ENCODE peak calls at places on chromosomes 3 and 15, in seven cellular contexts. One of them, this sample, is unnamed.

GRCh38 chr15:66838671-66839239 is 136.7 kb downstream of the SMAD6 start:
- DNase-seq in HepG2: peak
- DNase-seq in keratinocyte: no peak
- DNase-seq in body of pancreas: no peak
- DNase-seq in AG04450: no peak
- DNase-seq in cardiac fibroblast: peak
- DNase-seq in coronary artery: no peak
- DNase-seq in this sample: no peak

GRCh38 chr15:29156521-29156920 is 113.1 kb downstream of the NSMCE3 start:
- DNase-seq in HepG2: no peak
- DNase-seq in keratinocyte: no peak
- DNase-seq in body of pancreas: no peak
- DNase-seq in AG04450: no peak
- DNase-seq in cardiac fibroblast: no peak
- DNase-seq in coronary artery: no peak
- DNase-seq in this sample: no peak

GRCh38 chr3:118781879-118782278 is 252.8 kb downstream of the IGSF11 start:
- DNase-seq in HepG2: no peak
- DNase-seq in keratinocyte: no peak
- DNase-seq in body of pancreas: no peak
- DNase-seq in AG04450: no peak
- DNase-seq in cardiac fibroblast: no peak
- DNase-seq in coronary artery: no peak
- DNase-seq in this sample: no peak

GRCh38 chr15:62807539-62808130 is 234.9 kb upstream of the TPM1 start:
- DNase-seq in HepG2: no peak
- DNase-seq in keratinocyte: no peak
- DNase-seq in body of pancreas: no peak
- DNase-seq in AG04450: no peak
- DNase-seq in cardiac fibroblast: no peak
- DNase-seq in coronary artery: no peak
- DNase-seq in this sample: no peak

GRCh38 chr3:67655364-67656121 is 1.1 kb upstream of the SUCLG2 start:
- DNase-seq in HepG2: peak
- DNase-seq in keratinocyte: no peak
- DNase-seq in body of pancreas: peak
- DNase-seq in AG04450: no peak
- DNase-seq in cardiac fibroblast: no peak
- DNase-seq in coronary artery: no peak
- DNase-seq in this sample: no peak

GRCh38 chr15:36612063-36612788 is 32.8 kb downstream of the CDIN1 start:
- DNase-seq in HepG2: no peak
- DNase-seq in keratinocyte: peak
- DNase-seq in body of pancreas: no peak
- DNase-seq in AG04450: peak
- DNase-seq in cardiac fibroblast: peak
- DNase-seq in coronary artery: no peak
- DNase-seq in this sample: no peak

GRCh38 chr15:67296684-67297083 is 42.1 kb downstream of the IQCH start:
- DNase-seq in HepG2: no peak
- DNase-seq in keratinocyte: no peak
- DNase-seq in body of pancreas: no peak
- DNase-seq in AG04450: no peak
- DNase-seq in cardiac fibroblast: no peak
- DNase-seq in coronary artery: no peak
- DNase-seq in this sample: no peak

GRCh38 chr3:105827959-105828358 is 40.9 kb downstream of the CBLB start:
- DNase-seq in HepG2: peak
- DNase-seq in keratinocyte: peak
- DNase-seq in body of pancreas: no peak
- DNase-seq in AG04450: peak
- DNase-seq in cardiac fibroblast: peak
- DNase-seq in coronary artery: no peak
- DNase-seq in this sample: peak

GRCh38 chr3:3191675-3192480 is 12.4 kb upstream of the CRBN start:
- DNase-seq in HepG2: no peak
- DNase-seq in keratinocyte: no peak
- DNase-seq in body of pancreas: no peak
- DNase-seq in AG04450: no peak
- DNase-seq in cardiac fibroblast: peak
- DNase-seq in coronary artery: no peak
- DNase-seq in this sample: no peak

GRCh38 chr3:174035317-174035886 is 637.9 kb downstream of the NLGN1 start:
- DNase-seq in HepG2: no peak
- DNase-seq in keratinocyte: no peak
- DNase-seq in body of pancreas: no peak
- DNase-seq in AG04450: no peak
- DNase-seq in cardiac fibroblast: peak
- DNase-seq in coronary artery: no peak
- DNase-seq in this sample: peak

GRCh38 chr15:51889486-51889885 is 60.0 kb downstream of the TMOD3 start:
- DNase-seq in HepG2: no peak
- DNase-seq in keratinocyte: no peak
- DNase-seq in body of pancreas: no peak
- DNase-seq in AG04450: no peak
- DNase-seq in cardiac fibroblast: no peak
- DNase-seq in coronary artery: no peak
- DNase-seq in this sample: no peak

GRCh38 chr15:26972636-26973035 is 1.7 kb downstream of the GABRG3 start:
- DNase-seq in HepG2: no peak
- DNase-seq in keratinocyte: no peak
- DNase-seq in body of pancreas: no peak
- DNase-seq in AG04450: no peak
- DNase-seq in cardiac fibroblast: no peak
- DNase-seq in coronary artery: no peak
- DNase-seq in this sample: no peak

GRCh38 chr3:25119682-25120081 is 308.4 kb upstream of the RARB start:
- DNase-seq in HepG2: no peak
- DNase-seq in keratinocyte: no peak
- DNase-seq in body of pancreas: no peak
- DNase-seq in AG04450: no peak
- DNase-seq in cardiac fibroblast: no peak
- DNase-seq in coronary artery: no peak
- DNase-seq in this sample: no peak

GRCh38 chr15:44427756-44428724 is 611 bp downstream of the CTDSPL2 start:
- DNase-seq in HepG2: peak
- DNase-seq in keratinocyte: peak
- DNase-seq in body of pancreas: no peak
- DNase-seq in AG04450: no peak
- DNase-seq in cardiac fibroblast: peak
- DNase-seq in coronary artery: no peak
- DNase-seq in this sample: peak

GRCh38 chr3:38454179-38454883 is 641 bp downstream of the ACVR2B start:
- DNase-seq in HepG2: no peak
- DNase-seq in keratinocyte: no peak
- DNase-seq in body of pancreas: peak
- DNase-seq in AG04450: no peak
- DNase-seq in cardiac fibroblast: no peak
- DNase-seq in coronary artery: no peak
- DNase-seq in this sample: no peak

GRCh38 chr3:191376742-191377141 is 46.4 kb upstream of the UTS2B start:
- DNase-seq in HepG2: no peak
- DNase-seq in keratinocyte: no peak
- DNase-seq in body of pancreas: no peak
- DNase-seq in AG04450: no peak
- DNase-seq in cardiac fibroblast: peak
- DNase-seq in coronary artery: no peak
- DNase-seq in this sample: peak

GRCh38 chr15:34796847-34797246 is 1.5 kb upstream of the ACTC1 start:
- DNase-seq in HepG2: no peak
- DNase-seq in keratinocyte: no peak
- DNase-seq in body of pancreas: no peak
- DNase-seq in AG04450: no peak
- DNase-seq in cardiac fibroblast: no peak
- DNase-seq in coronary artery: no peak
- DNase-seq in this sample: no peak

GRCh38 chr3:111735271-111735758 is 123.8 kb upstream of the PHLDB2 start:
- DNase-seq in HepG2: peak
- DNase-seq in keratinocyte: peak
- DNase-seq in body of pancreas: peak
- DNase-seq in AG04450: no peak
- DNase-seq in cardiac fibroblast: peak
- DNase-seq in coronary artery: no peak
- DNase-seq in this sample: peak

GRCh38 chr3:123048480-123049237 is 18.2 kb upstream of the PDIA5 start:
- DNase-seq in HepG2: no peak
- DNase-seq in keratinocyte: no peak
- DNase-seq in body of pancreas: no peak
- DNase-seq in AG04450: no peak
- DNase-seq in cardiac fibroblast: no peak
- DNase-seq in coronary artery: no peak
- DNase-seq in this sample: no peak

DNA sequence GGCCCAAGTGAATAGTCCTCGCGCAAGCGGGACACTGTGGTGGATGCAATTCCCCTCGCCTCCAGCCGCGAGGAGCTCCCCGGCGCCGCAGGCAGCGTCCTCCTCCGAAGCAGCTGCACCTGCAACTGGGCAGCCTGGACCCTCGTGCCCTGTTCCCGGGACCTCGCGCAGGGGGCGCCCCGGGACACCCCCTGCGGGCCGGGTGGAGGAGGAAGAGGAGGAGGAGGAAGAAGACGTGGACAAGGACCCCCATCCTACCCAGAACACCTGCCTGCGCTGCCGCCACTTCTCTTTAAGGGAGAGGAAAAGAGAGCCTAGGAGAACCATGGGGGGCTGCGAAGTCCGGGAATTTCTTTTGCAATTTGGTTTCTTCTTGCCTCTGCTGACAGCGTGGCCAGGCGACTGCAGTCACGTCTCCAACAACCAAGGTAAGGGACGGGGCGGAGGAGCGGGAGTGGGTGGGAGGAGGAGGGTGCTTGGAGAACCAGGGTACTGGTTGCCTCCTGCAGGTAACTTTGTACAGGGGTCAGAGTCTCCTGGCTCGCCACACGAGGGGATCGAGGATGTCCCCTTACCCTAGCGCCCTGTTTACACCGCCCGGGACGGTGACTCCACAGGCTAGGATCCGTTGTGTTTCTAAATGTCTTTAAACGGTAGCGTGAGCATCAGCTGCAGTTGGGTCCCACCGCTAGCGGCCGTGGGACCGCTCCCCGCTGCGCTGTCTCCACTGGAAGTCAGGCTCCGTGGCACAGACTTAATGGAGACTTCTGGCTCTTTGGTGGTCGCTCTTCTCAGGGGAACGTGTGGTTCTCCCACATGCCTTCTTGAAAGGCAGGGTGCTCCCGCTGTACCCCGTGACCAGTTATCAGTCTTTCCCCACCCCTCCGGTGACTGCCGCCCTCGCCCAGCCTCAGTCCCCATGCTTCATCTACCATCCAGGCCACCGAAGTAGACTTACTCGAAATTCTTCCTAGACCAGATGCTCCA is at the start of gene EPHA6:
- DNase-seq in HepG2: no peak
- DNase-seq in keratinocyte: no peak
- DNase-seq in body of pancreas: no peak
- DNase-seq in AG04450: no peak
- DNase-seq in cardiac fibroblast: no peak
- DNase-seq in coronary artery: no peak
- DNase-seq in this sample: no peak
- TF ChIP-seq CTCF in HepG2: no peak
- TF ChIP-seq CTCF in keratinocyte: no peak
- TF ChIP-seq CTCF in body of pancreas: no peak
- TF ChIP-seq CTCF in AG04450: no peak
- TF ChIP-seq CTCF in cardiac fibroblast: no peak
- TF ChIP-seq CTCF in coronary artery: no peak
- TF ChIP-seq CTCF in this sample: no peak

DNA sequence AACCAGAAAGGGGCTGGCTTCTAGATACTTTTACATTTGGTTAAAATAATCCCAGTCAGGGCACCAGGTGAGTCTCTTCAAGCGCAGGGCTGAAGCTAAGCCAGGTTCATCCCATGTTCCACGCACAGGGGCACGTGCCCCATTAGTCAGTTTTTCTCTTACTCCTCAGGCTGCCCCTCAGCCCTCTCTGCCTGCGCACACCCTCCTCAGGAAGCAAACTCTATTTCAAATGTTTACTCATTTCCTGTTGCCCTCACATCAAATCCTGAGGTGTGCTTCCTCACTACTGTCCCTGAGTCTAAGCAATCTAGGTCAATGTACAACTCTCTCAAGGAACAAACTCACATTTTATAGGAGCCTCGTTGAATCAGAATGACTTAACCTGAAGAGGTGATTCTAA is 48.5 kb downstream of the THBS1 start:
- DNase-seq in HepG2: no peak
- DNase-seq in keratinocyte: peak
- DNase-seq in body of pancreas: no peak
- DNase-seq in AG04450: no peak
- DNase-seq in cardiac fibroblast: peak
- DNase-seq in coronary artery: no peak
- DNase-seq in this sample: no peak
- H3K4me3 ChIP-seq in HepG2: no peak
- H3K4me3 ChIP-seq in keratinocyte: no peak
- H3K4me3 ChIP-seq in body of pancreas: no peak
- H3K4me3 ChIP-seq in AG04450: no peak
- H3K4me3 ChIP-seq in cardiac fibroblast: no peak
- H3K4me3 ChIP-seq in coronary artery: no peak
- H3K4me3 ChIP-seq in this sample: no peak

DNA sequence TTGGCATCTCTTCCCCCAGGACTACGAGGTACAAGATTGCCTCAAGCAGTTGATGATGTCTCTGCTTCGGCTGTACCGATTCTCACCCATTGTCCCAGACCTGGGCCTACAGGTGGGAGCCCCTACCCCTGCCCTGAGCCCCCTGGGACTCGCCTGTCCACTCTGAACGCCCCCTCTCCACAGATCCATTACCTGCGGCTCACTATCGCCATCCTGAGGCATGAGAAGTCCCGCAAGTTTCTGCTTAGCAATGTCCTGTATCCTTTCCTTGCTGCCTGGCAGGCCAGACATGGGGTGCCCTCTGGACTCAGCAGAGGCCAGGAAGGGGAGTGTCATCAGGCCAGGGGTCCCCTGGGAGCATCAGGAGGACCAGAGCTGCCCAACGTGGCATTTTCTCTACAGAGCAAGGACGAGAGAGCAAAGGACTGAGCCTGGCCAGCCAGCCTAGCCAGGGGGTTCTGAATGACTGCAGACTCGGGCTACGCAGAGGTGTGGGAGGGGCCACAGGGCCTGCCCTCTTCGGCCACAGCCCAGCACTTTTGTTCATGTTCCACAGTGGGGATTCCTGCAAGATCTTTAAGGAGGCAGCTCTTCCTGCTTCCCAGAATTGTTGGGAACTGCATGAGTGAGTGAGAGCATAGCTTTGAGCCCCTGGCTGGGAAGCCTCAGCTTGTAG is 11.2 kb downstream of the RNF123 start:
- DNase-seq in HepG2: no peak
- DNase-seq in keratinocyte: no peak
- DNase-seq in body of pancreas: no peak
- DNase-seq in AG04450: no peak
- DNase-seq in cardiac fibroblast: no peak
- DNase-seq in coronary artery: no peak
- DNase-seq in this sample: no peak
- TF ChIP-seq CTCF in HepG2: peak
- TF ChIP-seq CTCF in keratinocyte: no peak
- TF ChIP-seq CTCF in body of pancreas: no peak
- TF ChIP-seq CTCF in AG04450: peak
- TF ChIP-seq CTCF in cardiac fibroblast: peak
- TF ChIP-seq CTCF in coronary artery: no peak
- TF ChIP-seq CTCF in this sample: no peak

DNA sequence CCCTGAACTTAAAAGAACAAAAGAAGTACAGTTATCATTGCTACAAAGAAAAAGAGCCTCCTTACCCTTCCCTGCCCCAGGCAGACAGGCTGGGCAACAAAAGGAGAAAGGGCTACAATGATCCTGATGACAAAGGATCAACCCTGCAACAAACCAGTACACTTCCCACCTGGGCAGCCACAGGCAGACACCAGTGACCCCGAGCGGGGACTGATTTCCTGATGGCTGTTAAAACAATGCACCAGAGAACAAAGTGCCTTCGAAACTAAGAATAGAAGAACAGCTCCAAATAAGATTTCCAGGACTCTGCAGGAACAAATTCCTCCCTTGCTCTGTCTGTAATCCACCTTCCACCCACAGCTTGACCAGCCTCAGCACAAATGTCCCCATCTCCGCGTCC is 106.3 kb upstream of the ARHGEF3 start:
- DNase-seq in HepG2: no peak
- DNase-seq in keratinocyte: no peak
- DNase-seq in body of pancreas: no peak
- DNase-seq in AG04450: no peak
- DNase-seq in cardiac fibroblast: no peak
- DNase-seq in coronary artery: no peak
- DNase-seq in this sample: no peak
- H3K4me3 ChIP-seq in HepG2: no peak
- H3K4me3 ChIP-seq in keratinocyte: no peak
- H3K4me3 ChIP-seq in body of pancreas: no peak
- H3K4me3 ChIP-seq in AG04450: no peak
- H3K4me3 ChIP-seq in cardiac fibroblast: no peak
- H3K4me3 ChIP-seq in coronary artery: no peak
- H3K4me3 ChIP-seq in this sample: no peak

This sample was measured in astrocyte of the cerebellum.